ENCODE peak calls at places on chromosomes 5 and 9, in ten cellular contexts. One of them, this sample, is unnamed. For H3K4me1, the result is how much of the 10 kb centered on the place peaks cover.

GRCh38 chr9:15306068-15306756 is 804 bp downstream of the TTC39B start:
- DNase-seq in cardiac muscle cell: peak
- DNase-seq in spleen: peak
- DNase-seq in GM23338: peak
- DNase-seq in esophagus muscularis mucosa: peak
- DNase-seq in effector memory CD4-positive, alpha-beta T cell: peak
- DNase-seq in transverse colon: peak
- DNase-seq in adrenal gland: peak
- DNase-seq in SK-N-SH: peak
- DNase-seq in CD8-positive, alpha-beta T cell: peak
- DNase-seq in this sample: no peak

GRCh38 chr9:126392662-126393383 is 66.2 kb downstream of the MVB12B start:
- DNase-seq in CD8-positive, alpha-beta T cell: no peak
- DNase-seq in SK-N-SH: no peak
- DNase-seq in adrenal gland: no peak
- DNase-seq in effector memory CD4-positive, alpha-beta T cell: no peak
- DNase-seq in transverse colon: no peak
- DNase-seq in GM23338: no peak
- DNase-seq in esophagus muscularis mucosa: no peak
- DNase-seq in cardiac muscle cell: no peak
- DNase-seq in spleen: no peak
- DNase-seq in this sample: no peak

GRCh38 chr5:163770625-163771024 is 265.2 kb downstream of the MAT2B start:
- DNase-seq in SK-N-SH: no peak
- DNase-seq in esophagus muscularis mucosa: no peak
- DNase-seq in adrenal gland: no peak
- DNase-seq in cardiac muscle cell: no peak
- DNase-seq in CD8-positive, alpha-beta T cell: no peak
- DNase-seq in GM23338: no peak
- DNase-seq in transverse colon: no peak
- DNase-seq in spleen: no peak
- DNase-seq in effector memory CD4-positive, alpha-beta T cell: no peak
- DNase-seq in this sample: no peak

GRCh38 chr5:172312286-172312685 is 28.7 kb upstream of the UBTD2 start:
- DNase-seq in adrenal gland: no peak
- DNase-seq in cardiac muscle cell: no peak
- DNase-seq in CD8-positive, alpha-beta T cell: no peak
- DNase-seq in GM23338: no peak
- DNase-seq in esophagus muscularis mucosa: no peak
- DNase-seq in SK-N-SH: no peak
- DNase-seq in effector memory CD4-positive, alpha-beta T cell: no peak
- DNase-seq in spleen: no peak
- DNase-seq in transverse colon: no peak
- DNase-seq in this sample: no peak

GRCh38 chr5:165735388-165735787 is 2230.0 kb downstream of the MAT2B start:
- DNase-seq in transverse colon: no peak
- DNase-seq in GM23338: no peak
- DNase-seq in spleen: no peak
- DNase-seq in CD8-positive, alpha-beta T cell: no peak
- DNase-seq in esophagus muscularis mucosa: no peak
- DNase-seq in effector memory CD4-positive, alpha-beta T cell: no peak
- DNase-seq in SK-N-SH: no peak
- DNase-seq in adrenal gland: no peak
- DNase-seq in cardiac muscle cell: no peak
- DNase-seq in this sample: no peak

GRCh38 chr5:135629164-135629563 is 50.4 kb upstream of the CXCL14 start:
- DNase-seq in GM23338: peak
- DNase-seq in SK-N-SH: no peak
- DNase-seq in transverse colon: no peak
- DNase-seq in CD8-positive, alpha-beta T cell: no peak
- DNase-seq in adrenal gland: no peak
- DNase-seq in esophagus muscularis mucosa: peak
- DNase-seq in effector memory CD4-positive, alpha-beta T cell: no peak
- DNase-seq in cardiac muscle cell: no peak
- DNase-seq in spleen: no peak
- DNase-seq in this sample: no peak

GRCh38 chr5:151082274-151082902 is 1.6 kb upstream of the TNIP1 start:
- DNase-seq in cardiac muscle cell: peak
- DNase-seq in adrenal gland: no peak
- DNase-seq in CD8-positive, alpha-beta T cell: no peak
- DNase-seq in SK-N-SH: peak
- DNase-seq in transverse colon: peak
- DNase-seq in effector memory CD4-positive, alpha-beta T cell: no peak
- DNase-seq in spleen: peak
- DNase-seq in esophagus muscularis mucosa: no peak
- DNase-seq in GM23338: peak
- DNase-seq in this sample: no peak

GRCh38 chr5:170479484-170479883 is 24.3 kb upstream of the KCNIP1 start:
- DNase-seq in SK-N-SH: no peak
- DNase-seq in transverse colon: no peak
- DNase-seq in cardiac muscle cell: no peak
- DNase-seq in CD8-positive, alpha-beta T cell: no peak
- DNase-seq in esophagus muscularis mucosa: no peak
- DNase-seq in effector memory CD4-positive, alpha-beta T cell: no peak
- DNase-seq in spleen: no peak
- DNase-seq in GM23338: no peak
- DNase-seq in adrenal gland: no peak
- DNase-seq in this sample: no peak

GRCh38 chr5:65190328-65191053 is 291.2 kb downstream of the ADAMTS6 start:
- DNase-seq in spleen: no peak
- DNase-seq in GM23338: no peak
- DNase-seq in cardiac muscle cell: peak
- DNase-seq in adrenal gland: no peak
- DNase-seq in CD8-positive, alpha-beta T cell: no peak
- DNase-seq in SK-N-SH: no peak
- DNase-seq in esophagus muscularis mucosa: no peak
- DNase-seq in effector memory CD4-positive, alpha-beta T cell: no peak
- DNase-seq in transverse colon: no peak
- DNase-seq in this sample: peak

GRCh38 chr9:14529047-14529446 is 164.2 kb downstream of the ZDHHC21 start:
- DNase-seq in CD8-positive, alpha-beta T cell: no peak
- DNase-seq in esophagus muscularis mucosa: no peak
- DNase-seq in cardiac muscle cell: no peak
- DNase-seq in effector memory CD4-positive, alpha-beta T cell: no peak
- DNase-seq in GM23338: no peak
- DNase-seq in adrenal gland: no peak
- DNase-seq in SK-N-SH: no peak
- DNase-seq in spleen: no peak
- DNase-seq in transverse colon: no peak
- DNase-seq in this sample: no peak

GRCh38 chr5:146173597-146173996 is 8.9 kb downstream of the LARS1 start:
- DNase-seq in SK-N-SH: no peak
- DNase-seq in adrenal gland: no peak
- DNase-seq in esophagus muscularis mucosa: no peak
- DNase-seq in cardiac muscle cell: no peak
- DNase-seq in transverse colon: no peak
- DNase-seq in effector memory CD4-positive, alpha-beta T cell: no peak
- DNase-seq in CD8-positive, alpha-beta T cell: no peak
- DNase-seq in GM23338: no peak
- DNase-seq in spleen: no peak
- DNase-seq in this sample: no peak

GRCh38 chr5:39207628-39208027 is 11.7 kb downstream of the FYB1 start:
- DNase-seq in esophagus muscularis mucosa: no peak
- DNase-seq in transverse colon: no peak
- DNase-seq in effector memory CD4-positive, alpha-beta T cell: no peak
- DNase-seq in GM23338: no peak
- DNase-seq in adrenal gland: no peak
- DNase-seq in cardiac muscle cell: no peak
- DNase-seq in SK-N-SH: no peak
- DNase-seq in CD8-positive, alpha-beta T cell: no peak
- DNase-seq in spleen: no peak
- DNase-seq in this sample: no peak

GRCh38 chr5:39203951-39204350 is 15.4 kb downstream of the FYB1 start:
- DNase-seq in transverse colon: no peak
- DNase-seq in cardiac muscle cell: no peak
- DNase-seq in SK-N-SH: no peak
- DNase-seq in adrenal gland: no peak
- DNase-seq in esophagus muscularis mucosa: peak
- DNase-seq in GM23338: no peak
- DNase-seq in effector memory CD4-positive, alpha-beta T cell: no peak
- DNase-seq in CD8-positive, alpha-beta T cell: no peak
- DNase-seq in spleen: no peak
- DNase-seq in this sample: no peak

GRCh38 chr5:39203291-39203922 is 16.0 kb downstream of the FYB1 start:
- DNase-seq in SK-N-SH: no peak
- DNase-seq in adrenal gland: no peak
- DNase-seq in spleen: no peak
- DNase-seq in effector memory CD4-positive, alpha-beta T cell: no peak
- DNase-seq in esophagus muscularis mucosa: no peak
- DNase-seq in cardiac muscle cell: no peak
- DNase-seq in GM23338: no peak
- DNase-seq in transverse colon: no peak
- DNase-seq in CD8-positive, alpha-beta T cell: no peak
- DNase-seq in this sample: no peak

GRCh38 chr5:39206630-39207319 is 12.6 kb downstream of the FYB1 start:
- DNase-seq in effector memory CD4-positive, alpha-beta T cell: no peak
- DNase-seq in cardiac muscle cell: no peak
- DNase-seq in transverse colon: no peak
- DNase-seq in spleen: no peak
- DNase-seq in adrenal gland: no peak
- DNase-seq in GM23338: no peak
- DNase-seq in esophagus muscularis mucosa: no peak
- DNase-seq in SK-N-SH: no peak
- DNase-seq in CD8-positive, alpha-beta T cell: no peak
- DNase-seq in this sample: no peak

DNA sequence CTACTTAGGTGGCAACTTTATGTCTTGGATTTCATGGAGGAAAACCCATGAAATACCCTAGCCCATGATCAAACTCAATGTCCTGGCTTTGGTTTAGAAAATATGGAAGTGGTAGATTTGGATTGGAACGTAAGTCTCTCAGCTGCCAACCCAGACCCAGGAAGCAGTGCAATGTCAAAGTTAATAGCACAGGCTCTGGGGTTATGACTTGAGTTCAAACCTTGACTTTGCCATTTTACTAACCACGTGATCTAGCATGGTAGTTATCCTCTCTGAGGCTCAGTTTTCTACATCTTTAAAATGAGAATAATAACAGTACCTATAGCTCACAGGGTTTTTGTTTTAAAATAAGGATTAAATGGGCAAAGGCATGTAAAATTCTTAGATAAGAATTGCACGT is 13.8 kb downstream of the FYB1 start:
- DNase-seq in spleen: no peak
- DNase-seq in SK-N-SH: no peak
- DNase-seq in adrenal gland: no peak
- DNase-seq in cardiac muscle cell: no peak
- DNase-seq in CD8-positive, alpha-beta T cell: no peak
- DNase-seq in esophagus muscularis mucosa: no peak
- DNase-seq in transverse colon: no peak
- DNase-seq in GM23338: no peak
- DNase-seq in effector memory CD4-positive, alpha-beta T cell: no peak
- DNase-seq in this sample: no peak
- H3K4me1 ChIP-seq in spleen: half or more
- H3K4me1 ChIP-seq in SK-N-SH: under half
- H3K4me1 ChIP-seq in adrenal gland: under half
- H3K4me1 ChIP-seq in cardiac muscle cell: under half
- H3K4me1 ChIP-seq in CD8-positive, alpha-beta T cell: half or more
- H3K4me1 ChIP-seq in esophagus muscularis mucosa: under half
- H3K4me1 ChIP-seq in transverse colon: under half
- H3K4me1 ChIP-seq in GM23338: under half
- H3K4me1 ChIP-seq in effector memory CD4-positive, alpha-beta T cell: half or more
- H3K4me1 ChIP-seq in this sample: under half

DNA sequence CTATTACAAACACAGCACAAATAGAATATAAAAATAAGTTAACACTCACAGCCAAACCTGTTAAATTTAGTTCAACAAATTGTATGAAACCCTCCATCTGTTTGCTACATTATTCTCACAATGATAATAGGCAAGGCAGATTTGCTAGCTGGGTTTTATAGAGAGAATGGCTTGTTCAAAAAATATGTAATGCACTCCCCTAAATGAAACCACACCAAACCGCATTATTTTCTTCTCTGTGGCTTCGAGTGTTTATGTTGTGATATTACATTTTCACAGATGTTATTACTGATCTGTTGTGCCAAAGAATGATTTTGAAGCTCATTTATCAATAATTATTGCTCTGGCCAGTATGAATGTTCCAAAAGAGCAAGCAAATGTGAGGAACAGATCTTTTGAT is 92.9 kb downstream of the SPATA31D1 start:
- DNase-seq in spleen: no peak
- DNase-seq in transverse colon: no peak
- DNase-seq in effector memory CD4-positive, alpha-beta T cell: no peak
- DNase-seq in CD8-positive, alpha-beta T cell: no peak
- DNase-seq in cardiac muscle cell: no peak
- DNase-seq in esophagus muscularis mucosa: no peak
- DNase-seq in GM23338: no peak
- DNase-seq in adrenal gland: no peak
- DNase-seq in SK-N-SH: no peak
- DNase-seq in this sample: no peak
- H3K4me1 ChIP-seq in spleen: under half
- H3K4me1 ChIP-seq in transverse colon: under half
- H3K4me1 ChIP-seq in effector memory CD4-positive, alpha-beta T cell: under half
- H3K4me1 ChIP-seq in CD8-positive, alpha-beta T cell: under half
- H3K4me1 ChIP-seq in cardiac muscle cell: under half
- H3K4me1 ChIP-seq in esophagus muscularis mucosa: under half
- H3K4me1 ChIP-seq in GM23338: under half
- H3K4me1 ChIP-seq in adrenal gland: under half
- H3K4me1 ChIP-seq in SK-N-SH: under half
- H3K4me1 ChIP-seq in this sample: under half

GRCh38 chr9:7439355-7439978 is 360.1 kb downstream of the DMAC1 start:
- DNase-seq in esophagus muscularis mucosa: no peak
- DNase-seq in adrenal gland: no peak
- DNase-seq in transverse colon: no peak
- DNase-seq in CD8-positive, alpha-beta T cell: no peak
- DNase-seq in GM23338: no peak
- DNase-seq in spleen: no peak
- DNase-seq in SK-N-SH: no peak
- DNase-seq in cardiac muscle cell: peak
- DNase-seq in effector memory CD4-positive, alpha-beta T cell: no peak
- DNase-seq in this sample: peak
- H3K4me1 ChIP-seq in esophagus muscularis mucosa: under half
- H3K4me1 ChIP-seq in adrenal gland: under half
- H3K4me1 ChIP-seq in transverse colon: under half
- H3K4me1 ChIP-seq in CD8-positive, alpha-beta T cell: under half
- H3K4me1 ChIP-seq in GM23338: under half
- H3K4me1 ChIP-seq in spleen: under half
- H3K4me1 ChIP-seq in SK-N-SH: under half
- H3K4me1 ChIP-seq in cardiac muscle cell: under half
- H3K4me1 ChIP-seq in effector memory CD4-positive, alpha-beta T cell: under half
- H3K4me1 ChIP-seq in this sample: under half

DNA sequence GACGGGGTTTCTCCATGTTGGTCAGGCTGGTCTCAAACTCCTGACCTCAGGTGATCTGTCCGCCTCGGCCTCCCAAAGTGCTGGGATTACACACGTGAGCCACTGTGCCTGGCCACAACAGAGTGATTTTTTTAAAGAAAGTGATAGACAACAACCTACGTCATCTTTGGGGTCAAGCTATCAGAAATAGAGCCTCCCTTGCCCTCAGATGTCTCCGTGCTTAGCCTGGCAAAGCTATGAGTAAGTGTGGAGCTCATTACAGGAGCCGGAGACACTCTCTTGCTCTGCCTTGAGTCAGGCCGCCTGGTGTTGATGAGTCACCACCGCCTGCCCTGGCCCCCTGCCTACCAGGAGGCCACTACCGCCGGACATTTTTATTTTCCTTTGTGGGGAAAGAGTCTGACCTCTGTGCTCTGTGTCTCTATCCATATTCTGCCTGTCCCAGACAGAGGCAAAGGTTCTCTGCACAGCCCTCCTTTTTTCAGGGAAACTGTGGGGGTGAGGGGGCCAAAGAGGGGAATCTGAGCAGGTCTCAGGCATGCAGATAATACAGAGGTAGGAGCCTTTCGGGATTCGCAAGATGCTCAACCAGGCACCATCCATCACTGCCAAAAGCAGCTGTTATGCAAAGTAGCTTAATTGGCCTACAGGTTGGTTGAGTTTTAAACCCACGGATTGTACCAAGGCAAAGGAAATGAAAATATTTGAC is 123.7 kb upstream of the CPEB4 start:
- DNase-seq in effector memory CD4-positive, alpha-beta T cell: no peak
- DNase-seq in SK-N-SH: no peak
- DNase-seq in transverse colon: peak
- DNase-seq in adrenal gland: peak
- DNase-seq in spleen: no peak
- DNase-seq in CD8-positive, alpha-beta T cell: no peak
- DNase-seq in esophagus muscularis mucosa: peak
- DNase-seq in GM23338: peak
- DNase-seq in cardiac muscle cell: peak
- DNase-seq in this sample: peak
- H3K4me1 ChIP-seq in effector memory CD4-positive, alpha-beta T cell: under half
- H3K4me1 ChIP-seq in SK-N-SH: under half
- H3K4me1 ChIP-seq in transverse colon: under half
- H3K4me1 ChIP-seq in adrenal gland: half or more
- H3K4me1 ChIP-seq in spleen: under half
- H3K4me1 ChIP-seq in CD8-positive, alpha-beta T cell: under half
- H3K4me1 ChIP-seq in esophagus muscularis mucosa: under half
- H3K4me1 ChIP-seq in GM23338: under half
- H3K4me1 ChIP-seq in cardiac muscle cell: under half
- H3K4me1 ChIP-seq in this sample: under half

This sample was measured in keratinocyte.